ENCODE peak calls at places on chromosomes 5 and 9, in nine cellular contexts. P is smooth muscle cell of the brain vasculature, S is PC-3, G is NCI-H2171 treated with DMSO at 0.1 percent for 48 hours, F is B cell, N is DMS 273 treated with DMSO at 0.1 percent for 48 hours, W is germinal center, T is pancreas, Q is EL. M is an unnamed sample.

GRCh38 chr9:128882677-128883590 is 1.0 kb downstream of the LRRC8A start:
- DNase-seq in P (no peak), S (no peak), G (peak; percentile 45), F (no peak), N (peak; percentile 29), W (peak; percentile 33), T (no peak), Q (peak; percentile 41), M (no peak)

GRCh38 chr5:73939535-73939934 is 313.5 kb downstream of the ARHGEF28 start:
- DNase-seq in P (no peak), S (no peak), G (no peak), F (no peak), N (no peak), W (no peak), T (no peak), Q (peak; percentile 42), M (no peak)

GRCh38 chr5:160484644-160485043 is 63.0 kb downstream of the PTTG1 start:
- DNase-seq in P (no peak), S (no peak), G (no peak), F (no peak), N (no peak), W (no peak), T (no peak), Q (no peak), M (no peak)

GRCh38 chr9:78654324-78654723 is 357.4 kb downstream of the PSAT1 start:
- DNase-seq in P (no peak), S (peak; percentile 22), G (no peak), F (no peak), N (no peak), W (no peak), T (no peak), Q (no peak), M (no peak)

GRCh38 chr5:78591972-78592700 is 56.4 kb downstream of the LHFPL2 start:
- DNase-seq in P (no peak), S (no peak), G (no peak), F (no peak), N (no peak), W (no peak), T (no peak), Q (peak; percentile 37), M (no peak)

GRCh38 chr5:176415240-176416122 is 858 bp downstream of the CLTB start:
- DNase-seq in P (no peak), S (peak; percentile 82), G (no peak), F (no peak), N (no peak), W (peak; percentile 7), T (peak; percentile 21), Q (peak; percentile 90), M (no peak)

GRCh38 chr5:173633304-173633703 is 16.9 kb upstream of the BOD1 start:
- DNase-seq in P (no peak), S (no peak), G (no peak), F (no peak), N (no peak), W (no peak), T (no peak), Q (no peak), M (no peak)

GRCh38 chr5:78727786-78728761 is 79.5 kb upstream of the LHFPL2 start:
- DNase-seq in P (no peak), S (no peak), G (no peak), F (peak; percentile 88), N (no peak), W (peak; percentile 75), T (no peak), Q (no peak), M (no peak)

GRCh38 chr5:149172261-149172660 is 31.0 kb downstream of the ABLIM3 start:
- DNase-seq in P (no peak), S (peak; percentile 97), G (no peak), F (no peak), N (no peak), W (no peak), T (no peak), Q (peak; percentile 95), M (no peak)